ENCODE peak calls at places on chromosomes 1 and 21, in six cellular contexts. F is upper lobe of right lung, E is AG04450, W is right cardiac atrium, M is mesendoderm, Y is adrenal gland. B is an unnamed sample. For H3K27me3, the result is how much of the 10 kb centered on the place peaks cover.

GRCh38 chr1:169525391-169525790 is 39.6 kb upstream of the SLC19A2 start:
- DNase-seq in F (no peak), E (no peak), W (no peak), M (no peak), Y (no peak), B (no peak)

GRCh38 chr21:34620084-34620665 is 5.3 kb upstream of the RCAN1 start:
- DNase-seq in F (no peak), E (no peak), W (no peak), M (no peak), Y (no peak), B (no peak)

GRCh38 chr1:73401666-73402065 is 796.3 kb downstream of the LRRIQ3 start:
- DNase-seq in F (no peak), E (no peak), W (no peak), M (peak), Y (no peak), B (no peak)

GRCh38 chr1:145962157-145963102 is 1.9 kb downstream of the ANKRD34A start:
- DNase-seq in F (peak), E (no peak), W (peak), M (peak), Y (peak), B (no peak)

GRCh38 chr1:110176299-110176956 is 26.1 kb downstream of the SLC6A17 start:
- DNase-seq in F (no peak), E (no peak), W (peak), M (no peak), Y (peak), B (peak)

GRCh38 chr1:109441105-109441504 is 14.9 kb upstream of the PSMA5 start:
- DNase-seq in F (no peak), E (no peak), W (no peak), M (no peak), Y (no peak), B (no peak)

GRCh38 chr1:172778461-172779455 is 119.9 kb downstream of the FASLG start:
- DNase-seq in F (no peak), E (no peak), W (no peak), M (peak), Y (no peak), B (no peak)

GRCh38 chr1:28594661-28595411 is 2.8 kb downstream of the RAB42 start:
- DNase-seq in F (no peak), E (no peak), W (no peak), M (peak), Y (no peak), B (no peak)

GRCh38 chr21:36847189-36847588 is 119.3 kb downstream of the HLCS start:
- DNase-seq in F (no peak), E (peak), W (no peak), M (peak), Y (no peak), B (no peak)

GRCh38 chr1:178774263-178774662 is 49.2 kb downstream of the RALGPS2 start:
- DNase-seq in F (no peak), E (no peak), W (no peak), M (no peak), Y (no peak), B (no peak)

GRCh38 chr1:243487649-243488227 is 231.9 kb downstream of the SDCCAG8 start:
- DNase-seq in F (no peak), E (no peak), W (no peak), M (no peak), Y (no peak), B (no peak)

DNA sequence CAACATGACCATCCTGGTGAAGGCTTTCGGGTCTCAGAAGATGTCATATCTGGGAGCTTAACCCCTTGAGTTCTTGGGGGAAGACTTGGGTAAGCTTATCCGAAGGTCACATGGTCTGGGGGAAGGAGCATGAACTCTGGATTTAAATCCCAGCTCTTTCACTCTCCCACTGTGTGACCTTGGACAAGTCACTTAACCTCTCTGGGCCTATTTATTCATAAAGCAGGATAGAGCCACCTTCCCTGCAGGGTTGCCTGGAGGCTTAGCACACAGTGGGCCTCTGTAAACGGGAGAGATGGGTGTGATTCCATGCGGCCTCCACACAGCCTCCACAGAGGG is 8.2 kb upstream of the ARHGEF10L start:
- DNase-seq in F (no peak), E (no peak), W (no peak), M (no peak), Y (no peak), B (no peak)
- H3K27ac ChIP-seq in F (no peak), E (no peak), W (peak), M (no peak), Y (no peak), B (peak)

DNA sequence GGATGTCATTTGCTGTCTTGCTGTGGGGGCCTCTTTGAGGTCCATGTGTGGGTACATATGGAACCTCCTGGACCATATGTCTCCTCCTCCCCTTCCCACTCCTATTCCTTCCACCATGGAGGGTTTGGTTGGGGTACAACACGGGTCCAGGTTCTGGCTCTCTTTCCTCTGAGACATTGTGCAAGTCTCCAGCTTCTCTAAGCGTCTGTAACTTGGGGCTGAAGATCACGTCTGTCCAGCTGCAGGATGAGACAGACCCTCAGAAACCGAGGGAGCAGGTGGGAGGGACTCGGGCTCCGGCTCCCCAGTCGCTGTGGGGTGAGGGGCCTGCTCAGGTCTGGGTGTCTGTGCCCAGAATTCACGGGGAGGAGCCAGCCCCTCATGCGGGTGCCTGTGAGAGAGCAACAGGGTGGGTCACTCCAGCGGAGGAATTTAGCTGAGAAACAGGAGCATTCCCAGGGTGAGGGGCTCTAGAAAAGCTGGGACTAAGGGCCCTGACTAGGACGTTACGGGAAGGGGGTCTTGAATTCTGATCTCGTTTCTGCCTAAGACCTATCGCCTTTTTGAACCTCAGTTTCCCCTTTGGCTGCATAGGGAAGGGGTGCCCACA is 42.0 kb upstream of the DMBX1 start:
- DNase-seq in F (no peak), E (no peak), W (no peak), M (no peak), Y (no peak), B (no peak)
- H3K27me3 ChIP-seq in F (under half), E (half or more), W (under half), M (half or more), Y (under half), B (half or more)

DNA sequence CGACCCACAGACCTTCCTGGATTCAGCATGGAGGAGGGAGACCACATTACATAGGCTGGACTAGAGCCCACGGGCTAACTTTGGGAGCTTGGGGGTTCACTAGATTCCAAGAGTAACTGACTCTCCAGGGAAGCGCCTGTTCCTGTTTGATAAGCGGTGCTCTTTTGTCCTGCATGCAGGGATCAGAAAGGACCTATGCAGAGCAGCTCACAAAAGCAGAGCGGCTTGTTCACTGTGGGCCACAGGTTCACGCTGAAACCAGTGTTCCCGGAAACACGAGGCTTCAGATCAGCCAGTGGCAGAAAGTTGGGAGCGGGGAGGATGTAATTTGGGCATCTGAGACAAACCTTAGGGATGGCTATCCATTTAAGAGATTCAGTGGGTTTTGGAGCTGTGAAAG is 403.9 kb downstream of the PCP4 start:
- DNase-seq in F (no peak), E (no peak), W (no peak), M (no peak), Y (no peak), B (no peak)
- H3K27ac ChIP-seq in F (no peak), E (no peak), W (no peak), M (no peak), Y (no peak), B (no peak)

GRCh38 chr1:23021834-23022233 is 2.6 kb downstream of the KDM1A start:
- DNase-seq in F (no peak), E (no peak), W (no peak), M (no peak), Y (no peak), B (no peak)

GRCh38 chr1:23026573-23026972 is 7.3 kb downstream of the KDM1A start:
- DNase-seq in F (no peak), E (no peak), W (no peak), M (no peak), Y (no peak), B (no peak)

GRCh38 chr1:23029337-23029736 is 10.1 kb downstream of the KDM1A start:
- DNase-seq in F (no peak), E (no peak), W (no peak), M (no peak), Y (no peak), B (no peak)

GRCh38 chr1:23023174-23023573 is 3.9 kb downstream of the KDM1A start:
- DNase-seq in F (no peak), E (no peak), W (no peak), M (no peak), Y (no peak), B (no peak)

DNA sequence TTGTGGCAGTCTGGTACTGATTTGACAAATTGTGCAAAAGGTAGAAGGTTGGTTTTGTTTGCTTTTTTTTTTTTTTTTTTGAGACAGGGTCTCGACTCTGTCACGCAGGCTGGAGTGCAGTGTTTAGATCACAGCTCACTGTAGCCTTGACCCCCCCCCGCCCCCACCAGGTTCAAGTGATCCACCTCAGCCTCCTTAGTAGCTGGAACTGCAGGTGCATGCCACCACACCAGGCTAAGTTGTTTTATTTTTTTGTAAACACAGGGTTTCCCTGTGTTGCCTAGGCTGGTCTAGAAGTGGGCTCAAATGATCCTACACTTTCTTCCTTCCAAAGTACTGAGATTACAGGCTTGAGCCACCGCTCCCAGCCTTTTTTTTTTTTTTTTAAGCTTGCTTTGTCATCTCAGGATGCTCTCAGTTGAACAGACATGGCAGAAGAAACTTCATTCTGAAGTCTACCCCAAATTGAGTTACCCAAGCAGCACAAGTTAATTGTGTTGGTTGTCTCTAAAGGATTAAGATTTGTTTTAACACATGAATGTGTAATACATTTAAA is 8.2 kb downstream of the KDM1A start:
- DNase-seq in F (no peak), E (no peak), W (no peak), M (no peak), Y (no peak), B (no peak)
- H3K27me3 ChIP-seq in F (under half), E (under half), W (under half), M (under half), Y (under half), B (under half)

DNA sequence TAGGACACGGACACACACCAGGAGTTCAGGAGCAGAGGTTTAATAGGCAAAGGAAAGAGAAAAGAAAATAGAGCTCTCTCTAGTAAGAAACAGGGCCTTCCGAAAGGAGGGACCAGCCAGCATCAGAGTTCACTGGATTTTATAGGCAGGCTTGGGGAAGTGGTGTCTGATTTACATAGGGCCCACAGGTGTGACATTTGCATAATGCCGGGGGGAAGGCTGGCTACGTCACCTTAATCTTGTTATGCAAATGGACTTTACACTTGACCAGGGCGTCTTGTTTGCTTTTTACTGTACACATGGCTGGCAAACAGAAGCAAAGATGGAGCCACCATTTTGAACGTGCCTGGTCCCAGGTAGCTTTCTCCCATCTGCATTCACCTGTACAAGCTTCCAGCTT is at the start of gene OR14A16:
- DNase-seq in F (no peak), E (no peak), W (no peak), M (peak), Y (no peak), B (no peak)
- H3K27ac ChIP-seq in F (no peak), E (no peak), W (no peak), M (no peak), Y (no peak), B (no peak)